ENCODE peak calls at places on chromosomes 11 and 22, in nine cellular contexts. P is ovary, F is uterus, W is body of pancreas, U is heart left ventricle, B is IMR-90, D is right lobe of liver, T is spleen, Z is A549. R is an unnamed sample.
A peak's percentile ranks its signal among the peaks of the same experiment; 100 is the strongest.

GRCh38 chr22:35023692-35024363 is 42.1 kb upstream of the ISX start:
- DNase-seq in P (peak; percentile 66), F (peak; percentile 24), W (peak; percentile 78), U (peak; percentile 49), B (no peak), D (peak; percentile 73), T (peak; percentile 87), Z (peak; percentile 48), R (no peak)

GRCh38 chr11:112864715-112865114 is 96.5 kb upstream of the NCAM1 start:
- DNase-seq in P (no peak), F (no peak), W (no peak), U (peak; percentile 22), B (no peak), D (no peak), T (no peak), Z (no peak), R (no peak)

GRCh38 chr11:115164774-115165173 is 339.4 kb downstream of the CADM1 start:
- DNase-seq in P (peak; percentile 50), F (no peak), W (no peak), U (no peak), B (no peak), D (no peak), T (no peak), Z (no peak), R (no peak)

GRCh38 chr11:123519797-123520193 is 89.7 kb downstream of the GRAMD1B start:
- DNase-seq in P (no peak), F (no peak), W (no peak), U (no peak), B (no peak), D (no peak), T (no peak), Z (no peak), R (no peak)

GRCh38 chr11:31808721-31809542 is 2.2 kb downstream of the PAX6 start:
- DNase-seq in P (no peak), F (no peak), W (no peak), U (no peak), B (no peak), D (no peak), T (no peak), Z (no peak), R (no peak)

GRCh38 chr11:92776676-92777075 is 192.8 kb upstream of the MTNR1B start:
- DNase-seq in P (no peak), F (no peak), W (no peak), U (no peak), B (no peak), D (no peak), T (no peak), Z (no peak), R (no peak)

GRCh38 chr11:709109-709997 is 3.3 kb downstream of the EPS8L2 start:
- DNase-seq in P (no peak), F (no peak), W (no peak), U (no peak), B (no peak), D (no peak), T (no peak), Z (no peak), R (peak; percentile 8)

GRCh38 chr11:128324531-128325141 is 262.7 kb downstream of the ETS1 start:
- DNase-seq in P (no peak), F (no peak), W (no peak), U (no peak), B (no peak), D (no peak), T (peak; percentile 80), Z (no peak), R (no peak)

GRCh38 chr11:60349990-60350389 is 22.9 kb downstream of the MS4A6E start:
- DNase-seq in P (no peak), F (no peak), W (no peak), U (no peak), B (no peak), D (no peak), T (no peak), Z (no peak), R (no peak)

GRCh38 chr22:16808744-16809143 is 16.5 kb downstream of the XKR3 start:
- DNase-seq in P (no peak), F (no peak), W (no peak), U (no peak), B (no peak), D (no peak), T (no peak), Z (no peak), R (no peak)

GRCh38 chr11:31649567-31649966 is 140.0 kb downstream of the ELP4 start:
- DNase-seq in P (no peak), F (no peak), W (peak; percentile 10), U (no peak), B (no peak), D (no peak), T (no peak), Z (no peak), R (no peak)

GRCh38 chr11:83865636-83866461 is 579.7 kb upstream of the CCDC90B start:
- DNase-seq in P (no peak), F (no peak), W (no peak), U (no peak), B (peak; percentile 49), D (no peak), T (no peak), Z (no peak), R (no peak)

GRCh38 chr22:39686776-39687525 is 116.4 kb downstream of the CACNA1I start:
- DNase-seq in P (no peak), F (no peak), W (no peak), U (no peak), B (no peak), D (no peak), T (no peak), Z (no peak), R (no peak)

GRCh38 chr22:30885591-30885990 is 83.0 kb downstream of the MORC2 start:
- DNase-seq in P (no peak), F (no peak), W (no peak), U (no peak), B (no peak), D (peak; percentile 40), T (peak; percentile 39), Z (no peak), R (no peak)

GRCh38 chr22:36160499-36160942 is at the start of gene APOL3:
- DNase-seq in P (peak; percentile 67), F (peak; percentile 88), W (peak; percentile 50), U (peak; percentile 90), B (peak; percentile 47), D (peak; percentile 69), T (peak; percentile 87), Z (no peak), R (peak; percentile 72)

GRCh38 chr11:9758676-9759518 is 95.0 kb downstream of the SWAP70 start:
- DNase-seq in P (peak; percentile 78), F (peak; percentile 75), W (peak; percentile 80), U (peak; percentile 84), B (peak; percentile 64), D (peak; percentile 79), T (peak; percentile 91), Z (peak; percentile 77), R (peak; percentile 57)

GRCh38 chr11:9760180-9760550 is 96.3 kb downstream of the SWAP70 start:
- DNase-seq in P (peak; percentile 93), F (peak; percentile 95), W (peak; percentile 63), U (peak; percentile 91), B (peak; percentile 95), D (no peak), T (no peak), Z (no peak), R (peak; percentile 72)

GRCh38 chr11:9761441-9761945 is 97.6 kb downstream of the SWAP70 start:
- DNase-seq in P (no peak), F (no peak), W (no peak), U (no peak), B (no peak), D (no peak), T (no peak), Z (no peak), R (no peak)

GRCh38 chr11:9757809-9758675 is 94.2 kb downstream of the SWAP70 start:
- DNase-seq in P (peak; percentile 90), F (peak; percentile 88), W (peak; percentile 90), U (peak; percentile 91), B (peak; percentile 72), D (peak; percentile 91), T (peak; percentile 98), Z (peak; percentile 83), R (peak; percentile 67)

DNA sequence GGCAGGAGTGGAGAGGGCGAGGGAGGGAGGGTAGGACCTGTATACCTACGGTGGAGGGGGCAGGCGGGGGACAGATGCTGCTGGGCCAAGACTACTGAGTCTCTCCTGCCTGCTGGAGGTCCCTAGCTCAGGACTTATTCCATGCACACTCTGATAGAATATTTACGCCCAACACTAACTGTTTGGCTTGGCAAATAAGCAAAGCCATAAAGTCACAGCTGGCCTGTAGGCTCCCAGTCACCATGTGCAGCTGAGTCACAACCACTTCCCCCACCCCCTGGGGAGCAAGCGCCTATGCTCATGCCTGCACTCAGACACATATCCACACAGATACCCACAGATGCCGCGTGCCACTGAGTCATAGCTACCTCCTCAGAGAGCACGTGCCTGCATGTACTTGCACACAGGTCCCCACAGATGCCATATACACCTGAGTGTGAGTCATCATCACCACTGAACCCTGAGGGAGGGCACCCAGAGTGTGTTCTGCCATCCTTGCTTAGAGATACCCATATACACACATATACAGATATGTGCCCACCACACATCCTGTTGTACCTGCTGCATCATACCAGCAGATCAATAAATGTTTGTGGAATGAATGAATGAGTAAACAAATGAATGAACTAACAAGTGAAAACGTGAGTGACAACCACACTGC is 95.8 kb downstream of the SWAP70 start:
- DNase-seq in P (peak; percentile 56), F (peak; percentile 87), W (peak; percentile 71), U (peak; percentile 81), B (peak; percentile 100), D (no peak), T (peak; percentile 81), Z (peak; percentile 86), R (peak; percentile 90)
- H3K4me3 ChIP-seq in P (no peak overlapping the region), F (no peak overlapping the region), W (no peak overlapping the region), U (peak overlapping the region; percentile 84), B (no peak overlapping the region), D (no peak overlapping the region), T (no peak overlapping the region), Z (peak overlapping the region; percentile 70), R (peak overlapping the region; percentile 73)

GRCh38 chr11:62706841-62707240 is 383 bp downstream of the BSCL2 start:
- DNase-seq in P (no peak), F (peak; percentile 37), W (no peak), U (no peak), B (no peak), D (no peak), T (no peak), Z (no peak), R (no peak)
- H3K27ac ChIP-seq in P (peak overlapping the region; percentile 4), F (peak overlapping the region; percentile 72), W (peak overlapping the region; percentile 89), U (peak overlapping the region; percentile 72), B (peak overlapping the region; percentile 33), D (peak overlapping the region; percentile 68), T (peak overlapping the region; percentile 85), Z (peak overlapping the region; percentile 92), R (peak overlapping the region; percentile 84)

GRCh38 chr11:28284206-28284605 is 176.0 kb downstream of the METTL15 start:
- DNase-seq in P (no peak), F (no peak), W (no peak), U (no peak), B (peak; percentile 38), D (no peak), T (no peak), Z (no peak), R (no peak)
- TF ChIP-seq POLR2A in P (no peak), F (no peak), W (no peak), U (no peak), B (no peak), D (no peak), T (no peak), Z (no peak), R (no peak)

DNA sequence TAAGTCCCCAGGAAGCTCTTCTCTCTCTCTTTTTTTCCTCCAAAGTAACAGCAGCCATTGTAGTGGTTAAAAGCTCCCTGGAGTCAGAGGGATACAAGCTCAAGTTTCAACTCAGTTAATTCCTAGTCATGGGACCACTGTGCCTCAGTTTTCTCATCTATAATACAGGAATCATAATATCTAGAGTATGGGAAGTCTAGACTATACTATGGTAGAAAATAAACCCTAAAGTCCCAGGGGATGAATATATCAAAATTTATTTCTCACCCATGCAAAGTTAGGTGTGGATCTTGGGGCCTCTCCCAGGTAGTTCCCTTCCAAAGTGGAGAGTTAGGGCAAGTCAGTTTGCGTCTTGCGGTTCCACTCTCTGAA is 33.7 kb downstream of the C11orf58 start:
- DNase-seq in P (no peak), F (no peak), W (no peak), U (no peak), B (no peak), D (no peak), T (no peak), Z (no peak), R (no peak)
- H3K4me3 ChIP-seq in P (no peak overlapping the region), F (no peak overlapping the region), W (no peak overlapping the region), U (no peak overlapping the region), B (no peak overlapping the region), D (no peak overlapping the region), T (no peak overlapping the region), Z (no peak overlapping the region), R (no peak overlapping the region)

R was measured in gastrocnemius medialis.